ENCODE peak calls at places on chromosome 1, in five cellular contexts. D, E, N, J and Y are unnamed samples.

GRCh38 chr1:98119793-98120192 is 199.0 kb upstream of the DPYD start:
- DNase-seq in D (no peak), E (no peak), N (no peak), J (no peak), Y (peak)

GRCh38 chr1:2098301-2098698 is 48.1 kb downstream of the PRKCZ start:
- DNase-seq in D (no peak), E (no peak), N (peak), J (peak), Y (no peak)

GRCh38 chr1:206658264-206658980 is 23.1 kb downstream of the DYRK3 start:
- DNase-seq in D (peak), E (peak), N (peak), J (peak), Y (no peak)

GRCh38 chr1:50329332-50329932 is 93.8 kb downstream of the DMRTA2 start:
- DNase-seq in D (peak), E (no peak), N (no peak), J (no peak), Y (no peak)

GRCh38 chr1:185352067-185352466 is 35.0 kb upstream of the IVNS1ABP start:
- DNase-seq in D (no peak), E (no peak), N (no peak), J (no peak), Y (no peak)

GRCh38 chr1:96234299-96234698 is 487.3 kb upstream of the PTBP2 start:
- DNase-seq in D (no peak), E (no peak), N (peak), J (peak), Y (peak)

GRCh38 chr1:60265560-60266535 is 192.3 kb upstream of the C1orf87 start:
- DNase-seq in D (no peak), E (no peak), N (no peak), J (no peak), Y (no peak)

GRCh38 chr1:21830792-21831453 is 18.9 kb downstream of the LDLRAD2 start:
- DNase-seq in D (no peak), E (no peak), N (no peak), J (no peak), Y (no peak)

GRCh38 chr1:30382496-30382895 is 340.9 kb downstream of the MATN1 start:
- DNase-seq in D (no peak), E (no peak), N (no peak), J (no peak), Y (no peak)

GRCh38 chr1:206716519-206717236 is 32.0 kb downstream of the MAPKAPK2 start:
- DNase-seq in D (no peak), E (no peak), N (no peak), J (no peak), Y (no peak)

GRCh38 chr1:101995984-101996731 is 568 bp downstream of the OLFM3 start:
- DNase-seq in D (no peak), E (peak), N (no peak), J (no peak), Y (no peak)

GRCh38 chr1:47940321-47940720 is 56.9 kb downstream of the TRABD2B start:
- DNase-seq in D (no peak), E (no peak), N (no peak), J (no peak), Y (no peak)

GRCh38 chr1:39142394-39143060 is 62.0 kb upstream of the MACF1 start:
- DNase-seq in D (no peak), E (peak), N (no peak), J (no peak), Y (peak)

GRCh38 chr1:18045206-18045605 is 62.4 kb upstream of the IGSF21 start:
- DNase-seq in D (no peak), E (no peak), N (no peak), J (no peak), Y (no peak)

GRCh38 chr1:31633117-31633516 is 11.6 kb downstream of the PEF1 start:
- DNase-seq in D (peak), E (peak), N (no peak), J (no peak), Y (peak)

GRCh38 chr1:164771568-164772350 is 212.8 kb downstream of the PBX1 start:
- DNase-seq in D (no peak), E (no peak), N (no peak), J (peak), Y (peak)

GRCh38 chr1:172041689-172042088 is 200.4 kb downstream of the DNM3 start:
- DNase-seq in D (no peak), E (no peak), N (no peak), J (no peak), Y (no peak)

GRCh38 chr1:167054946-167055630 is 35.1 kb downstream of the GPA33 start:
- DNase-seq in D (no peak), E (no peak), N (no peak), J (no peak), Y (no peak)

GRCh38 chr1:209030454-209031167 is 552.9 kb upstream of the CAMK1G start:
- DNase-seq in D (peak), E (no peak), N (no peak), J (no peak), Y (no peak)

GRCh38 chr1:154755858-154756730 is 114.0 kb downstream of the KCNN3 start:
- DNase-seq in D (no peak), E (peak), N (no peak), J (no peak), Y (no peak)

GRCh38 chr1:234608026-234608719 is 1.8 kb downstream of the IRF2BP2 start:
- DNase-seq in D (peak), E (peak), N (peak), J (peak), Y (peak)

GRCh38 chr1:109396971-109397370 is 747 bp downstream of the SORT1 start:
- DNase-seq in D (peak), E (peak), N (no peak), J (no peak), Y (no peak)
- H3K27ac ChIP-seq in D (peak), E (peak), N (peak), J (peak), Y (no peak)

DNA sequence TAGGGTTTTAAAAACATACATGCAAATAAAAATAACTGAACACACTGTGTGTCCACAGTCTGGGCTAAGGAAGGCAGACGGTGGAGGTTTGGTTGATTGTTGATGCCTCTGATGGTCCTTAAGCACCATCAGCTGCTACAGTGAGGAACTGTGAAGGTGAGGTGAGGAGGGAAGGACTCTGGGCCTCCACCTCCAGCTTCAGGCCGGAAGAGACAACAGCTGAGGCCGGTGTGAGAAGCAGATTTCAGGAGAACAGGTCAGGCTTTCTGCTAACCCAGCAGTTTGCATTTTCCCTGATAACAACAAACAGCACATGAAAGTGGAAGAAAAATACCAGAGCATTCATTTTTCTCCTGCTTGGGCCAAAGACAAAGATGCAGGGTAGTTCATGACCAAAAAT is 189.9 kb upstream of the AJAP1 start:
- DNase-seq in D (no peak), E (no peak), N (no peak), J (no peak), Y (no peak)
- H3K27ac ChIP-seq in D (no peak), E (no peak), N (no peak), J (no peak), Y (no peak)

GRCh38 chr1:52636701-52637695 is 4.0 kb downstream of the SHISAL2A start:
- DNase-seq in D (peak), E (no peak), N (no peak), J (no peak), Y (no peak)
- H3K27ac ChIP-seq in D (peak), E (peak), N (no peak), J (no peak), Y (no peak)

GRCh38 chr1:182615468-182616129 is 11.4 kb upstream of the RGS16 start:
- DNase-seq in D (no peak), E (peak), N (peak), J (peak), Y (no peak)
- H3K27ac ChIP-seq in D (peak), E (peak), N (peak), J (peak), Y (no peak)

GRCh38 chr1:197671140-197671539 is 104.1 kb downstream of the DENND1B start:
- DNase-seq in D (no peak), E (no peak), N (no peak), J (no peak), Y (no peak)
- H3K27ac ChIP-seq in D (no peak), E (no peak), N (no peak), J (no peak), Y (no peak)

GRCh38 chr1:204088596-204088995 is 15.7 kb downstream of the SOX13 start:
- DNase-seq in D (no peak), E (no peak), N (no peak), J (no peak), Y (no peak)
- H3K27ac ChIP-seq in D (peak), E (peak), N (peak), J (peak), Y (no peak)

DNA sequence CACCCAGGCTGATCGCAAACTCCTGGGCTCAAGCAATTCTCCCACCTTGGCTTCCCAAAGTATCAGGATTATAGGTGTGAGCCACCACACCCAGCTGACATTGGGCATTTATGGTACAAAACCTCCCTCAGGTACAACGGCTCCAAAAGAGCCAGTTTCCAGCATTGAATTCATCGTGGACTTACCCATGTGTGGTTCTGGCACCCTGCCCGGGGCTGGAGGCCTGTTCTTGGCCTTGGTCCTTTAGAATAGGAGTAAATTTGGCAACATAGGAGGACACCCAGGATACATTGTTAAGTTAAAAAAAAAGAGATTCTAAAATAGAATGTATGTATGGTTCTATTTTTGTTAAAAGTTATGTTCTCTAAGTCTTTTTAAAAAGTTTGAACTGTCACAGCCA is 25.8 kb downstream of the EPHX1 start:
- DNase-seq in D (no peak), E (peak), N (peak), J (peak), Y (no peak)
- H3K27ac ChIP-seq in D (no peak), E (peak), N (peak), J (peak), Y (no peak)